ENCODE peak calls at places on chromosomes 6 and 20, in seven cellular contexts. O is GM23248, J is neural progenitor cell, B is mesenchymal stem cell, T is MM.1S, G is heart right ventricle, V is PC-3. X is an unnamed sample. For H3K4me1, the result is how much of the 10 kb centered on the place peaks cover.

GRCh38 chr6:362231-362923 is 29.2 kb upstream of the IRF4 start:
- DNase-seq in O (no peak), J (no peak), B (no peak), T (no peak), G (no peak), V (no peak), X (no peak)

GRCh38 chr6:151147118-151147832 is 92.5 kb upstream of the AKAP12 start:
- DNase-seq in O (no peak), J (no peak), B (no peak), T (no peak), G (no peak), V (no peak), X (no peak)

GRCh38 chr20:10074513-10074912 is 39.7 kb downstream of the ANKEF1 start:
- DNase-seq in O (peak), J (no peak), B (peak), T (no peak), G (no peak), V (peak), X (no peak)

GRCh38 chr6:99905209-99906106 is 88.6 kb downstream of the MCHR2 start:
- DNase-seq in O (peak), J (peak), B (peak), T (peak), G (no peak), V (peak), X (no peak)

GRCh38 chr6:130136803-130137202 is 85.9 kb downstream of the SAMD3 start:
- DNase-seq in O (no peak), J (no peak), B (no peak), T (no peak), G (no peak), V (no peak), X (no peak)

GRCh38 chr20:35312348-35312747 is 20.1 kb upstream of the FAM83C start:
- DNase-seq in O (peak), J (no peak), B (peak), T (no peak), G (no peak), V (peak), X (no peak)

GRCh38 chr6:44059359-44060342 is 67.6 kb downstream of the MRPL14 start:
- DNase-seq in O (peak), J (no peak), B (no peak), T (no peak), G (no peak), V (peak), X (no peak)

GRCh38 chr6:159168536-159169192 is 536 bp upstream of the FNDC1 start:
- DNase-seq in O (peak), J (peak), B (peak), T (no peak), G (peak), V (no peak), X (peak)

GRCh38 chr6:21164768-21165326 is 428.7 kb upstream of the SOX4 start:
- DNase-seq in O (no peak), J (no peak), B (peak), T (peak), G (no peak), V (no peak), X (no peak)

GRCh38 chr6:148367418-148368024 is 24.9 kb downstream of the SASH1 start:
- DNase-seq in O (peak), J (peak), B (peak), T (no peak), G (peak), V (peak), X (no peak)

GRCh38 chr20:61986762-61987321 is 78.8 kb downstream of the TAF4 start:
- DNase-seq in O (no peak), J (no peak), B (no peak), T (no peak), G (no peak), V (no peak), X (no peak)

GRCh38 chr6:139124887-139125672 is 9.8 kb upstream of the HECA start:
- DNase-seq in O (peak), J (peak), B (peak), T (peak), G (peak), V (peak), X (peak)

GRCh38 chr6:107154131-107154906 is 39.0 kb upstream of the BEND3 start:
- DNase-seq in O (no peak), J (peak), B (no peak), T (no peak), G (no peak), V (no peak), X (peak)

GRCh38 chr6:43509984-43510826 is at the start of gene LRRC73:
- DNase-seq in O (peak), J (peak), B (peak), T (peak), G (peak), V (peak), X (peak)

GRCh38 chr6:21151178-21151956 is 442.2 kb upstream of the SOX4 start:
- DNase-seq in O (no peak), J (peak), B (no peak), T (no peak), G (no peak), V (no peak), X (no peak)

GRCh38 chr20:24665196-24665595 is 195.8 kb downstream of the SYNDIG1 start:
- DNase-seq in O (no peak), J (no peak), B (no peak), T (no peak), G (no peak), V (no peak), X (no peak)

GRCh38 chr6:145743325-145743724 is 8.0 kb upstream of the EPM2A start:
- DNase-seq in O (no peak), J (no peak), B (no peak), T (no peak), G (no peak), V (no peak), X (no peak)

GRCh38 chr20:36519944-36520343 is 21.4 kb upstream of the MYL9 start:
- DNase-seq in O (peak), J (no peak), B (no peak), T (no peak), G (no peak), V (peak), X (no peak)

GRCh38 chr6:4819706-4820283 is 43.6 kb downstream of the CDYL start:
- DNase-seq in O (peak), J (peak), B (no peak), T (no peak), G (no peak), V (no peak), X (no peak)

GRCh38 chr6:111101987-111102386 is 14.7 kb downstream of the SLC16A10 start:
- DNase-seq in O (no peak), J (no peak), B (no peak), T (no peak), G (no peak), V (no peak), X (no peak)
- H3K4me1 ChIP-seq in O (under half), J (under half), B (under half), T (under half), G (under half), V (under half), X (under half)

GRCh38 chr6:89840538-89840937 is 10.9 kb downstream of the CASP8AP2 start:
- DNase-seq in O (no peak), J (no peak), B (no peak), T (no peak), G (no peak), V (no peak), X (no peak)
- H3K4me1 ChIP-seq in O (under half), J (under half), B (under half), T (under half), G (under half), V (under half), X (under half)

DNA sequence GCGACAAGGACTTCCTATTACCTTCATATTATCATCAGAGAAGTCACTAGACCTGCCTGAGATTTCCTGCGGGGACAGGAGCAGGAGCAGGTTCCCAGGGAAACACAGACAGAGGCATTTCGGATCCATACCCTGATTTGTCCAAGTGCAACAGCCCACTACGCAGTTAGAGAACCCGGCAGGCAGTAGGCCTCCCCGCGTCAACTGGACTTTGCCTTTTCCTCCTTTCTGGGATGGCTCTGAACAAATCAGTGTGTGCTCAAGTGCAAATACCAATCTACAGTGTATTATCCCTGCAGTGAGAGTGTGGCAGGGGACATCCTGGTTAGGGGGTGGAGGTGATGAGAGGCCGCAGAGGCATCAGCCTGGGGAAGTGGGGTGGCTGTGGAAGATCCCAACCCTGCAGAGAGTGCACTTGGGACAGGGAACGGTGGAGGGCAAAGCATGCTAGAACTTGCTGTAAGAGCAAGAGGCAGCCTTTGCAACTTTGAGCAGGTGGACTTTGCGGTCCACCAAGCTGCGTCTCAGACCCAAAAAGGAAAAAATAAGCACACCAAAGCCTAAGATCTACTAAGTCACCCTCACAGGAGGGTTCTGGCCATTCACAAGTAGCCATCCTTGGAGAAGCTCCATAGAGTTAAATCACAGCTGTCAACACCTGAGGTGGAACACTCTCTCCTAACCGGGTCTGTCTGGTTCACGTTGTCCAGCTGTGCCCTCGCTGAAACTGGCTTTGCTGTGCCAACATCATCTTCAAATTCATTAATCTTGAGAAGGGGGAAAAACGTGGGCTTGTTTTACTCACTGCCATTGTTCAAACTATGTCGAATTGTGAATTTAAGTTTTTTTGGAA is 159.1 kb downstream of the ZDHHC14 start:
- DNase-seq in O (no peak), J (no peak), B (no peak), T (no peak), G (no peak), V (no peak), X (peak)
- H3K4me1 ChIP-seq in O (under half), J (under half), B (under half), T (under half), G (under half), V (under half), X (under half)

DNA sequence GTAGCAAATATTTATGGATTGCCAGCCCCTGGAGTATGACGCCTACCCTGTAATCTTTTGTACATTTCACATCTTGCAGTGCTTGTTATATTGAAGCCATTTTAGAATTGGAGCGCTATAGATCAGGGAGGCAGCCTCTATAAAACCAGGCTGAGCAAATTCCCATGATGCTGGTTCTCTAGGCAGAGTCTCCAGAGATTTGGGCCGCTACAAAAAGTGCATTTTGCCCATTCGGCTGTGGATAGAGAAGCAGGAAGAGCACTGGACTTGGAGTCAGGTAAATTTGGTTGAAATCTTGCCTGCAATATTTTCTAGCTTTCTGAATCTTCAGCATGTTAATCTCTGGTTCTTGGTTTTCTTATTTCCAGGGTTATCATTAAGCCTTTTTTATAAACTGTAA is 2.0 kb downstream of the YWHAB start:
- DNase-seq in O (no peak), J (no peak), B (no peak), T (no peak), G (no peak), V (no peak), X (no peak)
- H3K4me1 ChIP-seq in O (under half), J (under half), B (under half), T (under half), G (half or more), V (under half), X (under half)

X was measured in endodermal cell.